ENCODE peak calls at places on chromosomes 16 and 17, in eight cellular contexts. H is esophagus muscularis mucosa; U is naive thymus-derived CD4-positive, alpha-beta T cell; R is GM23248; K is upper lobe of right lung; G is GM23338; N is ovary; V is body of pancreas. M is an unnamed sample.

GRCh38 chr17:58329808-58330543 is 1.4 kb upstream of the TSPOAP1 start:
- DNase-seq in H (no peak), U (no peak), R (no peak), K (no peak), G (no peak), N (no peak), V (no peak), M (no peak)

GRCh38 chr17:55254375-55254774 is 10.4 kb upstream of the HLF start:
- DNase-seq in H (no peak), U (no peak), R (no peak), K (no peak), G (no peak), N (no peak), V (no peak), M (no peak)

GRCh38 chr17:50381920-50382319 is 8.9 kb downstream of the EME1 start:
- DNase-seq in H (no peak), U (no peak), R (no peak), K (no peak), G (no peak), N (no peak), V (no peak), M (no peak)

GRCh38 chr17:44272954-44273353 is 5.0 kb upstream of the SLC4A1 start:
- DNase-seq in H (no peak), U (no peak), R (no peak), K (no peak), G (no peak), N (no peak), V (no peak), M (no peak)

GRCh38 chr17:77140878-77141767 is at the start of gene SEC14L1:
- DNase-seq in H (no peak), U (peak; percentile 26), R (peak; percentile 77), K (peak; percentile 72), G (peak; percentile 78), N (peak; percentile 65), V (peak; percentile 46), M (peak; percentile 75)

GRCh38 chr17:78146881-78147280 is 696 bp downstream of the C17orf99 start:
- DNase-seq in H (no peak), U (no peak), R (no peak), K (no peak), G (no peak), N (no peak), V (no peak), M (no peak)

GRCh38 chr16:27235055-27235937 is 32.0 kb downstream of the KDM8 start:
- DNase-seq in H (peak; percentile 95), U (peak; percentile 61), R (peak; percentile 92), K (peak; percentile 87), G (peak; percentile 73), N (peak; percentile 86), V (peak; percentile 74), M (peak; percentile 93)

GRCh38 chr17:75691371-75692290 is 24.5 kb downstream of the SAP30BP start:
- DNase-seq in H (no peak), U (no peak), R (peak; percentile 60), K (no peak), G (no peak), N (peak; percentile 25), V (peak; percentile 86), M (no peak)

GRCh38 chr17:48908853-48909394 is 717 bp downstream of the UBE2Z start:
- DNase-seq in H (peak; percentile 92), U (peak; percentile 38), R (peak; percentile 85), K (peak; percentile 89), G (peak; percentile 98), N (peak; percentile 87), V (peak; percentile 80), M (peak; percentile 72)

GRCh38 chr17:44081681-44082080 is 11.1 kb downstream of the G6PC3 start:
- DNase-seq in H (no peak), U (no peak), R (peak; percentile 59), K (no peak), G (no peak), N (no peak), V (no peak), M (no peak)

GRCh38 chr17:75034236-75034908 is 12.4 kb downstream of the ATP5PD start:
- DNase-seq in H (peak; percentile 98), U (peak; percentile 63), R (peak; percentile 88), K (peak; percentile 91), G (peak; percentile 92), N (peak; percentile 94), V (peak; percentile 93), M (peak; percentile 93)

GRCh38 chr16:52257534-52257933 is 289.4 kb downstream of the TOX3 start:
- DNase-seq in H (no peak), U (no peak), R (no peak), K (no peak), G (no peak), N (no peak), V (no peak), M (no peak)

GRCh38 chr16:87575027-87575804 is 27.1 kb upstream of the JPH3 start:
- DNase-seq in H (no peak), U (no peak), R (no peak), K (no peak), G (peak; percentile 86), N (no peak), V (no peak), M (no peak)

GRCh38 chr17:79606487-79606886 is 4.4 kb downstream of the RBFOX3 start:
- DNase-seq in H (no peak), U (no peak), R (no peak), K (no peak), G (no peak), N (no peak), V (no peak), M (no peak)

GRCh38 chr16:51383909-51384308 is 232.8 kb upstream of the SALL1 start:
- DNase-seq in H (no peak), U (no peak), R (no peak), K (no peak), G (peak; percentile 43), N (no peak), V (no peak), M (no peak)

GRCh38 chr16:86854058-86854621 is 275.8 kb downstream of the FOXL1 start:
- DNase-seq in H (no peak), U (no peak), R (peak; percentile 91), K (no peak), G (no peak), N (no peak), V (no peak), M (no peak)

GRCh38 chr16:87317766-87318121 is 552 bp upstream of the C16orf95 start:
- DNase-seq in H (no peak), U (no peak), R (peak; percentile 91), K (peak; percentile 80), G (peak; percentile 47), N (peak; percentile 78), V (peak; percentile 73), M (peak; percentile 86)

GRCh38 chr17:80698297-80698696 is 153.7 kb downstream of the RPTOR start:
- DNase-seq in H (no peak), U (no peak), R (no peak), K (no peak), G (no peak), N (no peak), V (no peak), M (no peak)

GRCh38 chr16:76639685-76640289 is 362.6 kb downstream of the CNTNAP4 start:
- DNase-seq in H (no peak), U (no peak), R (peak; percentile 2), K (no peak), G (peak; percentile 84), N (no peak), V (peak; percentile 29), M (no peak)

GRCh38 chr16:54750249-54750648 is 180.4 kb upstream of the IRX5 start:
- DNase-seq in H (peak; percentile 66), U (no peak), R (no peak), K (no peak), G (no peak), N (no peak), V (no peak), M (no peak)

DNA sequence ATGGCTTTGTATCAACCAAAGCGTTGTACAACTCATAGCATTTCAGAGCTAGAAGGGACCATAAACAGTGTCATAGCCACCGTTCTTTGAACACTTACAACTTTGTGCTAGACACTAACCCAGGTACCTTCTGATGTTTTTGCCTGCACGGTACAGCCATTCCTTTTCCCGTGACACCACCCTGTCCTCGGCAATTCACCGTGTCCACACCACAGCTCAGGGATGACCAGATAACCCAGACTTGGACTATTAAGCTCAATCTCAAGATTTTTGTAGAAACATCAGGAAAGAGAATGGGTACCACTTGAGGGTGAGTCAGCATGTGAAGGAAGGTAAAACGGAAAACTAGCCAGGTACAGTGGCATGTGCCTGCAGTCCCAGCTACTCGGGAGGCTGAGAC is 9.8 kb upstream of the CBFB start:
- DNase-seq in H (no peak), U (no peak), R (no peak), K (no peak), G (no peak), N (peak; percentile 7), V (no peak), M (no peak)
- H3K4me1 ChIP-seq in H (peaks cover 12% of the 10 kb centered on the region), U (no peaks in the 10 kb centered on the region), R (peaks cover 16% of the 10 kb centered on the region), K (peaks cover 5% of the 10 kb centered on the region), G (peaks cover 4% of the 10 kb centered on the region), N (peaks cover 2% of the 10 kb centered on the region), V (peaks cover 21% of the 10 kb centered on the region), M (peaks cover 8% of the 10 kb centered on the region)

GRCh38 chr17:40552806-40553693 is 12.2 kb downstream of the CCR7 start:
- DNase-seq in H (peak; percentile 90), U (no peak), R (peak; percentile 47), K (peak; percentile 58), G (no peak), N (no peak), V (no peak), M (peak; percentile 67)
- H3K4me1 ChIP-seq in H (peaks cover 96% of the 10 kb centered on the region), U (peaks cover 42% of the 10 kb centered on the region), R (peaks cover 68% of the 10 kb centered on the region), K (peaks cover 75% of the 10 kb centered on the region), G (no peaks in the 10 kb centered on the region), N (peaks cover 62% of the 10 kb centered on the region), V (peaks cover 28% of the 10 kb centered on the region), M (peaks cover 72% of the 10 kb centered on the region)

DNA sequence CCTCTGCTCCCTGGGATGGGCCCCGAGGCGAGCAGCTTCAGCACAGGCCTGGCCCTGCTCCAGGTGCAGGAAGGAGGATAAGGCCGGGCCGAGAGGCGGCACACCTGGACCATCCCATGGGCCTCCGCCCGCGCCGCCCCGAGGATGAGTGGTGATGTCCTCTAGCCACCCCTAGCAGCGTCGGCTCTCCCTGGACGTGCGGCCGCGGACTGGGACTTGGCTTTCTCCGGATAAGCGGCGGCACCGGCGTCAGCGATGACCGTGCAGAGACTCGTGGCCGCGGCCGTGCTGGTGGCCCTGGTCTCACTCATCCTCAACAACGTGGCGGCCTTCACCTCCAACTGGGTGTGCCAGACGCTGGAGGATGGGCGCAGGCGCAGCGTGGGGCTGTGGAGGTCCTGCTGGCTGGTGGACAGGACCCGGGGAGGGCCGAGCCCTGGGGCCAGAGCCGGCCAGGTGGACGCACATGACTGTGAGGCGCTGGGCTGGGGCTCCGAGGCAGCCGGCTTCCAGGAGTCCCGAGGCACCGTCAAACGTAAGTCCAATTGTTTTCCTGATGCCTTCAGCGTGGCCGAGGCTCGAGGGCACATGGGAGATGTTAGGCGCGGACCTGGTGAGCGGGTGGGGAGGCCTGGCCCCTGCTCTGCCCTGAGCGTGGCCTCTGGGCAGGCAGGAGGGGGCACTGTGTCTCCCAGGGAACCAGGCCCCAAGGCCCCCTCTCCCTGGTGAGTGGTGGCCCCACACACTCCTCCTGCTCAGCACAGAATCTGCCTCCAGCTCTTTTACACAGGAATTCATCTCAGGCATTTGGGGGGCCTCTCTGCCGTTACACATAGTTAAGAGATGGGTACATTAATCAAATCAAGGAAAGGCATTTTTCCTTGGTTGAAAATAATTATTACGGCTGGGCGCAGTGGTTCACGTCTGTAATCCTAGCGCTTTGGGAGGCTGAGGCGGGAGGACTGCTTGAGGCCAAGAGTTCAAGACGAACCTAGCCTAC is 855 bp downstream of the TMEM204 start:
- DNase-seq in H (no peak), U (no peak), R (peak; percentile 74), K (no peak), G (no peak), N (peak; percentile 65), V (no peak), M (no peak)
- H3K4me1 ChIP-seq in H (peaks cover 92% of the 10 kb centered on the region), U (peaks cover 32% of the 10 kb centered on the region), R (peaks cover 39% of the 10 kb centered on the region), K (peaks cover 45% of the 10 kb centered on the region), G (no peaks in the 10 kb centered on the region), N (peaks cover 16% of the 10 kb centered on the region), V (peaks cover 4% of the 10 kb centered on the region), M (peaks cover 70% of the 10 kb centered on the region)

GRCh38 chr17:35068249-35068648 is 4.7 kb upstream of the RFFL start:
- DNase-seq in H (no peak), U (no peak), R (no peak), K (no peak), G (no peak), N (no peak), V (no peak), M (no peak)
- H3K4me1 ChIP-seq in H (peaks cover 9% of the 10 kb centered on the region), U (peaks cover 26% of the 10 kb centered on the region), R (peaks cover 28% of the 10 kb centered on the region), K (peaks cover 10% of the 10 kb centered on the region), G (peaks cover 21% of the 10 kb centered on the region), N (no peaks in the 10 kb centered on the region), V (peaks cover 45% of the 10 kb centered on the region), M (no peaks in the 10 kb centered on the region)